ENCODE peak calls at places on chromosome 5, in five cellular contexts. One of them, this sample, is unnamed.
A peak's percentile ranks its signal among the peaks of the same experiment; 100 is the strongest.

GRCh38 chr5:95809414-95809960 is 13.0 kb downstream of the GLRX start:
- DNase-seq in kidney glomerular epithelial cell: no peak
- DNase-seq in stimulated activated naive CD4-positive, alpha-beta T cell: no peak
- DNase-seq in central memory CD4-positive, alpha-beta T cell: no peak
- DNase-seq in A549: no peak
- DNase-seq in this sample: no peak

GRCh38 chr5:145056805-145057204 is 778.3 kb downstream of the PRELID2 start:
- DNase-seq in kidney glomerular epithelial cell: peak; percentile 26
- DNase-seq in stimulated activated naive CD4-positive, alpha-beta T cell: no peak
- DNase-seq in central memory CD4-positive, alpha-beta T cell: no peak
- DNase-seq in A549: no peak
- DNase-seq in this sample: no peak

GRCh38 chr5:31530541-31531265 is 1.2 kb downstream of the DROSHA start:
- DNase-seq in kidney glomerular epithelial cell: no peak
- DNase-seq in stimulated activated naive CD4-positive, alpha-beta T cell: no peak
- DNase-seq in central memory CD4-positive, alpha-beta T cell: no peak
- DNase-seq in A549: no peak
- DNase-seq in this sample: no peak

GRCh38 chr5:14501353-14502162 is 80.0 kb upstream of the OTULINL start:
- DNase-seq in kidney glomerular epithelial cell: no peak
- DNase-seq in stimulated activated naive CD4-positive, alpha-beta T cell: no peak
- DNase-seq in central memory CD4-positive, alpha-beta T cell: no peak
- DNase-seq in A549: no peak
- DNase-seq in this sample: no peak

GRCh38 chr5:164153469-164154172 is 648.2 kb downstream of the MAT2B start:
- DNase-seq in kidney glomerular epithelial cell: peak; percentile 4
- DNase-seq in stimulated activated naive CD4-positive, alpha-beta T cell: no peak
- DNase-seq in central memory CD4-positive, alpha-beta T cell: no peak
- DNase-seq in A549: no peak
- DNase-seq in this sample: no peak

GRCh38 chr5:131810510-131811249 is 13.9 kb upstream of the FNIP1 start:
- DNase-seq in kidney glomerular epithelial cell: peak; percentile 15
- DNase-seq in stimulated activated naive CD4-positive, alpha-beta T cell: peak; percentile 26
- DNase-seq in central memory CD4-positive, alpha-beta T cell: no peak
- DNase-seq in A549: peak; percentile 11
- DNase-seq in this sample: no peak

GRCh38 chr5:168675883-168676408 is 96.8 kb upstream of the PANK3 start:
- DNase-seq in kidney glomerular epithelial cell: no peak
- DNase-seq in stimulated activated naive CD4-positive, alpha-beta T cell: no peak
- DNase-seq in central memory CD4-positive, alpha-beta T cell: no peak
- DNase-seq in A549: no peak
- DNase-seq in this sample: no peak

GRCh38 chr5:15021286-15022046 is 149.9 kb upstream of the ANKH start:
- DNase-seq in kidney glomerular epithelial cell: no peak
- DNase-seq in stimulated activated naive CD4-positive, alpha-beta T cell: no peak
- DNase-seq in central memory CD4-positive, alpha-beta T cell: no peak
- DNase-seq in A549: no peak
- DNase-seq in this sample: peak; percentile 29

GRCh38 chr5:111063709-111064322 is 7.7 kb upstream of the TSLP start:
- DNase-seq in kidney glomerular epithelial cell: peak; percentile 52
- DNase-seq in stimulated activated naive CD4-positive, alpha-beta T cell: no peak
- DNase-seq in central memory CD4-positive, alpha-beta T cell: no peak
- DNase-seq in A549: peak; percentile 36
- DNase-seq in this sample: no peak

GRCh38 chr5:174567506-174568141 is 156.8 kb upstream of the MSX2 start:
- DNase-seq in kidney glomerular epithelial cell: no peak
- DNase-seq in stimulated activated naive CD4-positive, alpha-beta T cell: no peak
- DNase-seq in central memory CD4-positive, alpha-beta T cell: no peak
- DNase-seq in A549: no peak
- DNase-seq in this sample: no peak

GRCh38 chr5:139930406-139930805 is 112.7 kb downstream of the NRG2 start:
- DNase-seq in kidney glomerular epithelial cell: no peak
- DNase-seq in stimulated activated naive CD4-positive, alpha-beta T cell: no peak
- DNase-seq in central memory CD4-positive, alpha-beta T cell: no peak
- DNase-seq in A549: no peak
- DNase-seq in this sample: no peak

GRCh38 chr5:96537386-96537785 is 104.3 kb upstream of the PCSK1 start:
- DNase-seq in kidney glomerular epithelial cell: peak; percentile 18
- DNase-seq in stimulated activated naive CD4-positive, alpha-beta T cell: peak; percentile 69
- DNase-seq in central memory CD4-positive, alpha-beta T cell: peak; percentile 80
- DNase-seq in A549: peak; percentile 11
- DNase-seq in this sample: no peak

GRCh38 chr5:15483348-15484090 is 16.5 kb upstream of the FBXL7 start:
- DNase-seq in kidney glomerular epithelial cell: no peak
- DNase-seq in stimulated activated naive CD4-positive, alpha-beta T cell: no peak
- DNase-seq in central memory CD4-positive, alpha-beta T cell: no peak
- DNase-seq in A549: no peak
- DNase-seq in this sample: no peak

GRCh38 chr5:137254153-137254552 is 245.0 kb downstream of the SPOCK1 start:
- DNase-seq in kidney glomerular epithelial cell: no peak
- DNase-seq in stimulated activated naive CD4-positive, alpha-beta T cell: no peak
- DNase-seq in central memory CD4-positive, alpha-beta T cell: no peak
- DNase-seq in A549: no peak
- DNase-seq in this sample: no peak

GRCh38 chr5:168713051-168713450 is 133.9 kb upstream of the PANK3 start:
- DNase-seq in kidney glomerular epithelial cell: no peak
- DNase-seq in stimulated activated naive CD4-positive, alpha-beta T cell: no peak
- DNase-seq in central memory CD4-positive, alpha-beta T cell: no peak
- DNase-seq in A549: no peak
- DNase-seq in this sample: no peak

GRCh38 chr5:14700478-14701436 is 36.2 kb downstream of the OTULIN start:
- DNase-seq in kidney glomerular epithelial cell: no peak
- DNase-seq in stimulated activated naive CD4-positive, alpha-beta T cell: no peak
- DNase-seq in central memory CD4-positive, alpha-beta T cell: no peak
- DNase-seq in A549: no peak
- DNase-seq in this sample: no peak

GRCh38 chr5:72107874-72108199 is 562 bp downstream of the MAP1B start:
- DNase-seq in kidney glomerular epithelial cell: no peak
- DNase-seq in stimulated activated naive CD4-positive, alpha-beta T cell: no peak
- DNase-seq in central memory CD4-positive, alpha-beta T cell: no peak
- DNase-seq in A549: peak; percentile 55
- DNase-seq in this sample: no peak

This sample was measured in AG04450.